ENCODE peak calls at places on chromosomes 3 and 15, in six cellular contexts. C is astrocyte of the spinal cord, P is A673, S is right lobe of liver, X is A549, M is PC-3. N is an unnamed sample.

GRCh38 chr3:99970198-99970597 is 144.1 kb downstream of the FILIP1L start:
- DNase-seq in C (no peak), P (no peak), S (no peak), X (no peak), M (no peak), N (no peak)

GRCh38 chr15:44087578-44088190 is 107.4 kb downstream of the FRMD5 start:
- DNase-seq in C (peak), P (peak), S (no peak), X (peak), M (peak), N (peak)

GRCh38 chr3:195198424-195199346 is 72.3 kb downstream of the XXYLT1 start:
- DNase-seq in C (no peak), P (no peak), S (no peak), X (no peak), M (no peak), N (no peak)

GRCh38 chr3:117052356-117052755 is 342.8 kb downstream of the TUSC7 start:
- DNase-seq in C (no peak), P (no peak), S (no peak), X (no peak), M (no peak), N (peak)

GRCh38 chr3:71495708-71496472 is 87.6 kb downstream of the FOXP1 start:
- DNase-seq in C (peak), P (peak), S (no peak), X (peak), M (peak), N (peak)

GRCh38 chr3:134369231-134369741 is 5.0 kb downstream of the AMOTL2 start:
- DNase-seq in C (peak), P (peak), S (no peak), X (no peak), M (no peak), N (peak)

GRCh38 chr3:21421096-21421495 is 329.9 kb downstream of the ZNF385D start:
- DNase-seq in C (no peak), P (no peak), S (no peak), X (no peak), M (no peak), N (no peak)

GRCh38 chr15:77087213-77087612 is 16.3 kb upstream of the TSPAN3 start:
- DNase-seq in C (no peak), P (no peak), S (no peak), X (no peak), M (no peak), N (no peak)

GRCh38 chr15:60119101-60119500 is 115.0 kb downstream of the FOXB1 start:
- DNase-seq in C (no peak), P (no peak), S (no peak), X (no peak), M (no peak), N (no peak)

GRCh38 chr3:183155499-183155898 is 7.0 kb downstream of the LAMP3 start:
- DNase-seq in C (no peak), P (no peak), S (no peak), X (no peak), M (no peak), N (no peak)

GRCh38 chr15:78457101-78457500 is 19.1 kb downstream of the IREB2 start:
- DNase-seq in C (peak), P (peak), S (no peak), X (peak), M (peak), N (peak)

GRCh38 chr3:42855547-42856380 is 19.9 kb downstream of the CYP8B1 start:
- DNase-seq in C (no peak), P (no peak), S (no peak), X (no peak), M (no peak), N (no peak)

DNA sequence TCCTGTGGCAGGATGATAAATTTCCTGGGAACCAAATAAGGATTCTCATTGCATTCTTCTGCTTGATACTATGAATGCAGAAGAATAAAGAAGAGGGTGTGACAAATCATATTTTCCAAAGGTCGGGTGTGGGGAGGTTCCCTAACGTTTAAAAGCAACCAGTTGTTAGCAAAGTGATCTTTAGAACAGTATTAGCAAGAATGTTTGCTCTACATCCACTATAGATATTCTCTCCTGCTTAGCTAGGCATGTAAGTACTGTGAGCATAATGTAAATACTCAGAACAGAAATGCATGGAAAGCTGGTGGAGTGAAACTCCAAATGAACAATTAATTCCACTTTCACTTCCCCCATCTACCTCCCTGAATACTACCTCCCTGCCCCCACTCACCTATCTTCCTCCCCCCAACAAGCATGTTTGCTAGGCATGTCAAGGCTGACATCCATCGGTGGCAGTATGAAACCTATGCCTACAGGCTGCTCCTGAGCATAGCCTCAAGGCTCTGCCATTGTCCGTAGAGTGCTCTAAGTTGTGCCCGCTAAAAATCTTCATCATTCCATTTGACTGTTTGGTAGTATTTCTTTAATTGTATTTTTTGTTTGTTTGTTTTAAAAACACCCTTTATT is 329.7 kb downstream of the TIGIT start:
- DNase-seq in C (no peak), P (no peak), S (no peak), X (no peak), M (no peak), N (no peak)
- H3K4me3 ChIP-seq in C (peak), P (no peak), S (peak), X (peak), M (no peak), N (peak)

DNA sequence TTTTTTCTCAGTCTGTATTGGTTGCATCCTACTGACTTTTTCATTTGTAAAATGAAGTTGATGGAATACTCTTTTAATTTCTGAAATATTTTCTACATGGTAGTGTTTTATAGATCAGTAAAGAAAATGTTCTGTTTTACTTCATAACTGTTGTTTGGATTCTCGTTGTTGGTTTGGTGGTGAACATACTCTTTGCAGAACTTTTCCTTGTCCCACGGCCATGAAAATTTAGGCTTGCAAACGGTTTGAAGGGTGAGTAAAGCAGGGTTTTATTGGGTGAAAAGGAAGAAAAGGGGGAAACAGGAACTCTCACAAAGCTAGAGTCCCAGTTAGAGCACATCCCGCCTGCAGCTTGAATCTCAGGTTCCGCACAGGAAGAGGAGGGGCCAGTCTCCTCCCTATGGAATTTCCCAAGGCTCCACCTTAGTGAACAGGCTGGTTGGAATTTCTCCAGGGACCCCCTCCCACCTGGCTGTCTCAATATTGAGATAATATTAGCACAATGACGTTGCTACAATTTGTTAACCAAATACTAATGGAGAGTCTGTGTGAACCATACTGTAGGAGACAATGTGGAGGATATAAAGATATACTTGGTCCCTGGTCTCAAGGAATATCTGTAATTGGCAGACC is 5.6 kb downstream of the PDCD6IP start:
- DNase-seq in C (no peak), P (no peak), S (no peak), X (no peak), M (peak), N (no peak)
- H3K4me3 ChIP-seq in C (no peak), P (no peak), S (no peak), X (no peak), M (peak), N (no peak)

GRCh38 chr15:70354260-70354894 is 256.7 kb upstream of the TLE3 start:
- DNase-seq in C (no peak), P (no peak), S (no peak), X (no peak), M (no peak), N (no peak)

GRCh38 chr15:70357453-70357852 is 259.7 kb upstream of the TLE3 start:
- DNase-seq in C (no peak), P (no peak), S (no peak), X (no peak), M (no peak), N (no peak)

GRCh38 chr15:70356919-70357318 is 259.2 kb upstream of the TLE3 start:
- DNase-seq in C (no peak), P (no peak), S (no peak), X (no peak), M (peak), N (peak)

GRCh38 chr15:70355275-70355795 is 257.6 kb upstream of the TLE3 start:
- DNase-seq in C (no peak), P (no peak), S (no peak), X (no peak), M (no peak), N (no peak)

GRCh38 chr15:70356062-70356860 is 258.5 kb upstream of the TLE3 start:
- DNase-seq in C (no peak), P (no peak), S (no peak), X (no peak), M (no peak), N (no peak)
- H3K4me3 ChIP-seq in C (no peak), P (no peak), S (no peak), X (no peak), M (no peak), N (no peak)

DNA sequence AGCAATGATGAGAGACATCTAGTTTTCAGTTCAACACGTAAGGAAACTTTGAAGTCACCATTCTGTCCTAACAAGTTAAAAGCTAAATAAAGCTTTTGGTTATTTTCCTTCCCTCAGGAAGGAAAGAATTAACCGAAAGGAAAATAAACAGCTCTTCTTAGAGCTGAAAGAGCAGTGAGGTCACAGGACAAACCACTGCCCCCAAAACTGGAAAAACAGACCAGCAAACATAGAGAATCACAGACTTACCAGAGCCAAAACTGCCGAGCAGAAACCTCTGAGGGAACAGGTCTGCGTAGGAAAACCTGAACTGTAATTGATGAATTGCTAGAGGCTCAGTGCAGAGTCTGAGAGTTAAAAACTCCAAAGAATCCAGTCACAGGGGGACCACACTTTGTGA is 14.7 kb downstream of the USP50 start:
- DNase-seq in C (peak), P (no peak), S (no peak), X (no peak), M (no peak), N (no peak)
- H3K4me3 ChIP-seq in C (no peak), P (no peak), S (no peak), X (no peak), M (no peak), N (no peak)

GRCh38 chr3:11636372-11636760 is 7.3 kb downstream of the VGLL4 start:
- DNase-seq in C (no peak), P (no peak), S (no peak), X (no peak), M (no peak), N (no peak)

GRCh38 chr3:11634974-11635612 is 8.6 kb downstream of the VGLL4 start:
- DNase-seq in C (no peak), P (no peak), S (no peak), X (no peak), M (no peak), N (no peak)

GRCh38 chr3:11634081-11634635 is 9.6 kb downstream of the VGLL4 start:
- DNase-seq in C (no peak), P (no peak), S (no peak), X (no peak), M (no peak), N (no peak)

GRCh38 chr3:11637901-11638668 is 5.6 kb downstream of the VGLL4 start:
- DNase-seq in C (peak), P (no peak), S (no peak), X (no peak), M (no peak), N (no peak)

DNA sequence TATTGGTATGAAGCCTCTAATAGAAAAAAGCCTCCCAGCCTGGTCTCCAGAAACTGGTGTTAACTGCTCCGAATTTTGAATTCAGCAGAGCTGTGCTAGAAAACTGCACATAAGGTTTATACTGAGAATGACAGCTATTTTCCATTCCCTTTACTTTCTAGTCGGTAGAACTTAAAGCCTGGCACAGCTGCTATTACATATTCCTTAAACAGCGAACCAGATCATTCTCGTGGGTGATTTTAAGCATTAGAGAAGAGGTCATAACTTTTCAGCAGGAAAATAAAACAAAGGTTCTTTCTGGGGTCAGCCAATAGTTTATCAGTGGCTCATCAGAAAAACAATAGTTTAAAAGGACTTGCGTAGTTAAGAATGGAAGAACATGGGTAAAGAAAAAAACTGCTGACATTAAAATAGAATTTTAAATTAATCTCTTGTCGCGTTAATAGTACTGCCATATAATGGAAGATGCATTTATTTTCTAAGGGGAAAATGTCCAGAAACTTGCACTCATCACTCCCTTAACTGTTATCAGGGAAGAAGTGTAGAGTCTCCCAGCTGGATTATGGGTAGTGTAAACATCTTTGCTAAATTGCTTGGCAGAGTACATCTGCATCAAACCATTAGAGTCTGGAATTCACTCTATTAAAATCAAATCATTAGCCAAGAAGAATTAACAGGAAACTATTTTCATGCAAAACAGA is 7.9 kb downstream of the VGLL4 start:
- DNase-seq in C (no peak), P (no peak), S (no peak), X (no peak), M (no peak), N (no peak)
- H3K4me3 ChIP-seq in C (no peak), P (no peak), S (no peak), X (no peak), M (no peak), N (no peak)

GRCh38 chr3:62662680-62663079 is 212.5 kb downstream of the CADPS start:
- DNase-seq in C (no peak), P (no peak), S (no peak), X (no peak), M (no peak), N (no peak)

GRCh38 chr3:62655319-62656063 is 219.7 kb downstream of the CADPS start:
- DNase-seq in C (no peak), P (no peak), S (no peak), X (no peak), M (no peak), N (no peak)

GRCh38 chr3:62653806-62654205 is 221.4 kb downstream of the CADPS start:
- DNase-seq in C (no peak), P (no peak), S (no peak), X (no peak), M (no peak), N (no peak)

GRCh38 chr3:62659660-62660059 is 215.6 kb downstream of the CADPS start:
- DNase-seq in C (no peak), P (peak), S (no peak), X (no peak), M (no peak), N (no peak)
- H3K4me3 ChIP-seq in C (no peak), P (no peak), S (no peak), X (no peak), M (no peak), N (no peak)

DNA sequence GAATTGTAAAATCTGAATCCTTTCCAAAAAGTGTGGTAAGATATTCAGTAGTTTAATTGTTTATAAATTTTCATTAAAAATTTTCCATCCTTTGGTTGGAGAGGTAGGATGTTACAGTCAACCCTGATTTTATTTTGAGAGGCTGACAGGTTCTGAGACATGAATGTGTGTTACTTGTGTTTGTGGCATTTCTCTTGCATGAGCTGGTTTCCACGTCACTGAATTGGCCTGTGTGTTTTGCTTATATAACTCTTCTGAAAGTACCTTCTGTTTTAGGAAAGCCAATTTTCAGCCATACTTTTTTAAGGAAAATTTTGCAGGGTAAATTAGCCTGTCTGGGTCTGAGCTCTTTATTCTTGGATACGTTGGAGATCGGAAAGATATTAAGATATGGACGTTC is 30.7 kb downstream of the PXYLP1 start:
- DNase-seq in C (peak), P (no peak), S (no peak), X (no peak), M (no peak), N (peak)
- H3K4me3 ChIP-seq in C (no peak), P (no peak), S (no peak), X (no peak), M (no peak), N (no peak)